ENCODE peak calls at places on chromosomes 3 and 15, in five cellular contexts. M is CD4-positive, alpha-beta T cell; W is cardiac fibroblast; B is thoracic aorta; D is GM13977. P is an unnamed sample.

GRCh38 chr3:174223042-174223441 is 636.1 kb upstream of the NAALADL2 start:
- DNase-seq in M (no peak), W (no peak), B (no peak), D (no peak), P (no peak)

GRCh38 chr3:34376691-34377090 is 578.3 kb downstream of the PDCD6IP start:
- DNase-seq in M (no peak), W (no peak), B (no peak), D (no peak), P (no peak)

GRCh38 chr3:193870376-193871092 is 265.4 kb upstream of the HES1 start:
- DNase-seq in M (no peak), W (no peak), B (no peak), D (no peak), P (no peak)

GRCh38 chr15:59229453-59229852 is 22.8 kb downstream of the LDHAL6B start:
- DNase-seq in M (no peak), W (no peak), B (no peak), D (no peak), P (no peak)

GRCh38 chr15:93270937-93271472 is 182.0 kb upstream of the RGMA start:
- DNase-seq in M (no peak), W (no peak), B (no peak), D (no peak), P (no peak)

GRCh38 chr3:175224051-175224450 is 364.9 kb downstream of the NAALADL2 start:
- DNase-seq in M (no peak), W (peak; percentile 23), B (no peak), D (no peak), P (no peak)

GRCh38 chr15:83378921-83379561 is 68.1 kb upstream of the SH3GL3 start:
- DNase-seq in M (no peak), W (no peak), B (no peak), D (no peak), P (no peak)

GRCh38 chr15:33737687-33738606 is 230.3 kb upstream of the CHRM5 start:
- DNase-seq in M (peak; percentile 5), W (peak; percentile 41), B (no peak), D (peak; percentile 39), P (no peak)

GRCh38 chr15:28243399-28243798 is 78.6 kb downstream of the HERC2 start:
- DNase-seq in M (no peak), W (no peak), B (no peak), D (no peak), P (no peak)

GRCh38 chr3:19970289-19970688 is 23.4 kb downstream of the RAB5A start:
- DNase-seq in M (no peak), W (peak; percentile 49), B (no peak), D (no peak), P (no peak)

GRCh38 chr15:45377630-45378148 is 655 bp downstream of the GATM start:
- DNase-seq in M (no peak), W (no peak), B (peak; percentile 2), D (peak; percentile 33), P (no peak)

GRCh38 chr3:35739181-35739809 is 100.0 kb downstream of the ARPP21 start:
- DNase-seq in M (no peak), W (peak; percentile 8), B (no peak), D (no peak), P (no peak)

GRCh38 chr3:66153961-66154923 is 66.6 kb upstream of the SLC25A26 start:
- DNase-seq in M (no peak), W (peak; percentile 55), B (no peak), D (no peak), P (no peak)

GRCh38 chr3:48410205-48411040 is 19.5 kb downstream of the PLXNB1 start:
- DNase-seq in M (no peak), W (no peak), B (no peak), D (no peak), P (peak; percentile 12)

GRCh38 chr15:41494190-41494921 is 682 bp downstream of the ITPKA start:
- DNase-seq in M (peak; percentile 28), W (no peak), B (no peak), D (peak; percentile 72), P (peak; percentile 31)

GRCh38 chr15:40469776-40470390 is 901 bp upstream of the CHST14 start:
- DNase-seq in M (no peak), W (peak; percentile 16), B (no peak), D (no peak), P (no peak)

GRCh38 chr3:41317718-41318117 is 118.4 kb downstream of the CTNNB1 start:
- DNase-seq in M (no peak), W (peak; percentile 37), B (no peak), D (no peak), P (no peak)

GRCh38 chr3:60743631-60744164 is 507.6 kb downstream of the FHIT start:
- DNase-seq in M (no peak), W (no peak), B (no peak), D (no peak), P (no peak)

GRCh38 chr3:115975353-115975752 is 352.0 kb downstream of the GAP43 start:
- DNase-seq in M (no peak), W (peak; percentile 47), B (no peak), D (peak; percentile 15), P (no peak)

GRCh38 chr3:87977765-87978164 is 81.0 kb downstream of the CGGBP1 start:
- DNase-seq in M (no peak), W (no peak), B (no peak), D (no peak), P (no peak)

GRCh38 chr15:61228025-61228901 is 839 bp downstream of the RORA start:
- DNase-seq in M (no peak), W (peak; percentile 33), B (no peak), D (peak; percentile 33), P (no peak)

GRCh38 chr3:69110941-69111546 is 11.4 kb downstream of the LMOD3 start:
- DNase-seq in M (no peak), W (no peak), B (no peak), D (no peak), P (no peak)

GRCh38 chr15:31336943-31337295 is 10.3 kb downstream of the KLF13 start:
- DNase-seq in M (no peak), W (no peak), B (no peak), D (no peak), P (no peak)

GRCh38 chr3:52153389-52154096 is 680 bp downstream of the POC1A start:
- DNase-seq in M (no peak), W (no peak), B (no peak), D (no peak), P (no peak)

DNA sequence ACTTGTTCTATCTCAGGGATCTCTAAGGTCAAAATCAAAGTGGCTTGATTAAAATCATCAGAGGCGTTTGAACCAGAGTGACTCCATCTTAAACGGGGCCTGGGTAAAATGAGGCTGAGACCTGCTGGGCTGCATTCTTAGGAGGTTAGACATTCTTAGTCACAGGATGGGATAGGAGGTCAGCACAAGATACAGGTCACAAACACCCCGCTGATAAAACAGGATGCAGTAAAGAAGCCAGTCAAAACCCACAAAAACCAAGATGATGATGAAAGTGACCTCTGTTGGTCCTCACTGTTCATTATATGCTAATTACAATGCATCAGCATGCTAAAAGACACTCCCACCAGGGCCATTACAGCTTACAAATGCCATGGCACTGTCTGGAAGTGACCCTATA is 143.4 kb upstream of the SLCO3A1 start:
- DNase-seq in M (no peak), W (no peak), B (no peak), D (no peak), P (no peak)
- TF ChIP-seq CTCF in M (no peak), W (no peak), B (no peak), D (no peak), P (no peak)

GRCh38 chr15:96764946-96765345 is 434.4 kb downstream of the NR2F2 start:
- DNase-seq in M (no peak), W (no peak), B (no peak), D (no peak), P (no peak)
- TF ChIP-seq CTCF in M (no peak), W (no peak), B (no peak), D (no peak), P (no peak)

DNA sequence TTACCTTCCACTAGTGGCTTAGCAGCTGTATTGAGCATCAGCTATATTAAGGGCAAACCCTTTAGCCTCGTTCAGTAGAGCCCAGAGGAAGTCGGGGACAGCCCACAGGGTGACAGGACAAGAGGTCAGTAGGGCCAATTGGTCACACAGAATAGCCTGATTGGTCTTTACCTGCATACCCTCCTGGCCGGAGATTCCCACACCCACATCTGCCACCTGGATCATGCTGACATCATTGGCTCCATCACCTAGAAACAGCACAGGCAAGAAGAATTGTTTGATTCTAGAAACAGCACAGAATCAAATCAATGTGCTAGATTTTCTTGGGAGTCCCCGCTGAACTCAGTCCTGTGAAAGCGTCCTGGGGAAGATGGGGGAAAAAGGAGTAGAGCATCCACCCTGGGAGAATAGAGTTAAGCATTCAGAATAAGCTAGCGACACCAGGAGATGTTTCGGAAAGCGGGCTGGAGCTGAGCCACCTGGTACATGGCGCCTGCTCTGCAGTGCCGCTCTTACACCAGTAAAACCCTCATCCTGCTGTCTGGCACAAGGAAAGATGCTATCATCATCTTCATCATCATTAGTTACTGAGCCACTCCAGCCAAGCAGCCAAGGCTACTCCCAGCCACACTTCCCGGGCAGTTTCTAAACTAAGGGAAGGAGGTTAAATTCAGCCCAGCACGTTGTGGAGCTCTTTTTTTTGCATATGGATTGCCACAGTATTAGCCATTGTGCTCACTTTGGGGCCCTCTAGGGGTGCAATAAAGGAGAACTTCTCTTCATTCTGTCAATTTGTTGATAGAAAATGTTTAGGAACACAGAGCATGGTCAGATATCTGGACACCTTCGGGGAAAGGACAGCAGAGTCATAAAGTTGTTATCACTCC is 171.3 kb downstream of the ATP10A start:
- DNase-seq in M (no peak), W (peak; percentile 42), B (no peak), D (no peak), P (no peak)
- TF ChIP-seq CTCF in M (no peak), W (no peak), B (peak; percentile 21), D (no peak), P (no peak)

GRCh38 chr15:65980824-65981456 is 111.6 kb downstream of the RAB11A start:
- DNase-seq in M (no peak), W (peak; percentile 86), B (no peak), D (peak; percentile 59), P (no peak)
- TF ChIP-seq CTCF in M (no peak), W (peak; percentile 91), B (peak; percentile 59), D (peak; percentile 60), P (peak; percentile 13)

GRCh38 chr3:105938826-105939225 is 70.0 kb upstream of the CBLB start:
- DNase-seq in M (no peak), W (no peak), B (no peak), D (no peak), P (no peak)

GRCh38 chr3:105948108-105948507 is 79.3 kb upstream of the CBLB start:
- DNase-seq in M (no peak), W (no peak), B (no peak), D (no peak), P (no peak)

GRCh38 chr3:105944721-105945120 is 75.9 kb upstream of the CBLB start:
- DNase-seq in M (no peak), W (peak; percentile 37), B (no peak), D (no peak), P (no peak)

GRCh38 chr3:105944281-105944680 is 75.5 kb upstream of the CBLB start:
- DNase-seq in M (no peak), W (no peak), B (no peak), D (no peak), P (no peak)
- TF ChIP-seq CTCF in M (no peak), W (no peak), B (no peak), D (no peak), P (no peak)

GRCh38 chr15:64459382-64459781 is 996 bp upstream of the ZNF609 start:
- DNase-seq in M (no peak), W (no peak), B (no peak), D (no peak), P (no peak)
- TF ChIP-seq CTCF in M (no peak), W (no peak), B (no peak), D (no peak), P (no peak)